ENCODE peak calls at places on chromosomes 3 and 15, in four cellular contexts. R, P, M and V are unnamed samples.

GRCh38 chr15:40398413-40398873 is 7.2 kb upstream of the IVD start:
- DNase-seq in R (no peak), P (no peak), M (no peak), V (no peak)

GRCh38 chr3:44120721-44121582 is 120.7 kb upstream of the TOPAZ1 start:
- DNase-seq in R (no peak), P (no peak), M (no peak), V (no peak)

GRCh38 chr3:23430781-23431423 is 227.8 kb downstream of the UBE2E2 start:
- DNase-seq in R (no peak), P (no peak), M (peak; percentile 34), V (no peak)

GRCh38 chr3:126137490-126138130 is 42.8 kb downstream of the ALDH1L1 start:
- DNase-seq in R (no peak), P (no peak), M (no peak), V (no peak)

GRCh38 chr3:125137432-125138033 is 75.0 kb downstream of the SLC12A8 start:
- DNase-seq in R (no peak), P (no peak), M (peak; percentile 76), V (no peak)

GRCh38 chr3:104132566-104132997 is 1234.1 kb upstream of the ALCAM start:
- DNase-seq in R (no peak), P (no peak), M (no peak), V (no peak)

GRCh38 chr15:90829942-90830440 is 38.4 kb upstream of the FURIN start:
- DNase-seq in R (no peak), P (no peak), M (no peak), V (no peak)

GRCh38 chr3:194223951-194224350 is 88.0 kb downstream of the HES1 start:
- DNase-seq in R (no peak), P (no peak), M (no peak), V (no peak)

GRCh38 chr15:32105258-32106248 is 75.2 kb downstream of the CHRNA7 start:
- DNase-seq in R (no peak), P (no peak), M (no peak), V (no peak)

GRCh38 chr3:96510334-96510733 is 304.1 kb upstream of the EPHA6 start:
- DNase-seq in R (no peak), P (no peak), M (no peak), V (no peak)

GRCh38 chr3:115074502-115074901 is 72.6 kb downstream of the ZBTB20 start:
- DNase-seq in R (no peak), P (no peak), M (peak; percentile 77), V (no peak)

GRCh38 chr15:75570119-75570518 is 9.0 kb downstream of the PTPN9 start:
- DNase-seq in R (no peak), P (no peak), M (no peak), V (no peak)

GRCh38 chr15:75573001-75573400 is 6.1 kb downstream of the PTPN9 start:
- DNase-seq in R (no peak), P (no peak), M (peak; percentile 49), V (no peak)

GRCh38 chr15:75578206-75578947 is 738 bp downstream of the PTPN9 start:
- DNase-seq in R (peak; percentile 79), P (peak; percentile 34), M (no peak), V (no peak)

GRCh38 chr15:75577401-75578205 is 1.5 kb downstream of the PTPN9 start:
- DNase-seq in R (peak; percentile 58), P (no peak), M (peak; percentile 28), V (no peak)

GRCh38 chr15:75573643-75574384 is 5.3 kb downstream of the PTPN9 start:
- DNase-seq in R (no peak), P (no peak), M (no peak), V (no peak)
- H3K4me1 ChIP-seq in R (peaks cover 34% of the 10 kb centered on the region), P (no peaks in the 10 kb centered on the region), M (peaks cover 7% of the 10 kb centered on the region), V (peaks cover 10% of the 10 kb centered on the region)

GRCh38 chr15:34338347-34338746 is 766 bp upstream of the SLC12A6 start:
- DNase-seq in R (no peak), P (no peak), M (no peak), V (no peak)
- H3K4me3 ChIP-seq in R (peak overlapping the region; percentile 91), P (peak overlapping the region; percentile 10), M (peak overlapping the region; percentile 28), V (peak overlapping the region; percentile 81)

DNA sequence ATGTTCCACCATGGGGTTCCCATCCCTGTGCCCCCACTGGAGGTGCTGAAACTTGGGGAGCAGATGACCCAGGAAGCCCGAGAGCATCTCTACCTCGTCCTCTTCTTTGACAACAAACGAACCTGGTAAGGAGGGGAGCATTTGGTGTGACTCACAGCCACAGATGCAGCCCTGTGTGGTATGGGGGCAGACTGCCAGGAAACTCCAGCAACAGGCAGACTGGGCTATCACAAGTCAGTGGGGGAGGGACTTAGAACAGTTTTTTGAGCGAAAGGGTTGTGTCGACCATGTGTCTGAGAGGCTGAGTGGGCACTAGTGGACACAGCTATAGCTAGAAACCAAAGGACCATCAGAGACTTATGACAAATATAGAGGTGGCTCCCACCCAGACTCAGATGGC is 3.4 kb upstream of the OGG1 start:
- DNase-seq in R (no peak), P (no peak), M (peak; percentile 95), V (no peak)
- H3K36me3 ChIP-seq in R (peaks cover 40% of the 10 kb centered on the region), P (peaks cover 37% of the 10 kb centered on the region), M (peaks cover 60% of the 10 kb centered on the region), V (peaks cover 49% of the 10 kb centered on the region)

GRCh38 chr3:41216422-41216821 is 17.1 kb downstream of the CTNNB1 start:
- DNase-seq in R (no peak), P (no peak), M (no peak), V (no peak)
- H3K4me1 ChIP-seq in R (peaks cover 49% of the 10 kb centered on the region), P (peaks cover 3% of the 10 kb centered on the region), M (peaks cover 2% of the 10 kb centered on the region), V (peaks cover 75% of the 10 kb centered on the region)

DNA sequence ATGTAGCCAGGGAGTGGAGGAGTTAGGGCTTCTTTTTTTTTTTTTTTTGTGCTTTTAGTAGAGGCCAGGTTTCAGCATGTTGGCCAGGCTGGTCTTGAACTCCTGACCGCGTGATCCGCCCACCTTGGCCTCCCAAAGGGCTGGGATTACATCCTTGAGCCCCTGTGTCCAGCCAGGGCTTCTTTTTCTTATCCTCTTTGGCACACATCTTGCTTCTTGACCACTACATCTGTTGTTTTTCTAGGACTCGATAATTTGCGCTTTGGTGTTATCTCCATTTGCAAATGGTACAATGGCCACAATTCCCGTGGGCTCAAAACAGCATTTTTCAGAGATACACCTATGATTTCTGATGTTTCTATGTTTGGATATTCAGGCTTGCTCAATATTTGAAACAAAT is 4.2 kb downstream of the SKIL start:
- DNase-seq in R (no peak), P (no peak), M (no peak), V (no peak)
- H3K4me3 ChIP-seq in R (no peak overlapping the region), P (no peak overlapping the region), M (peak overlapping the region; percentile 7), V (no peak overlapping the region)